ENCODE peak calls at places on chromosomes 4 and X, in five cellular contexts. F, B, U, D and E are unnamed samples.

GRCh38 chrX:129996120-129996519 is 13.7 kb downstream of the BCORL1 start:
- DNase-seq in F (no peak), B (peak; percentile 54), D (peak; percentile 79), U (no peak), E (peak; percentile 29)

GRCh38 chr4:113707013-113707412 is 54.5 kb downstream of the CAMK2D start:
- DNase-seq in U (no peak), F (no peak), B (peak; percentile 67), D (peak; percentile 74), E (no peak)

GRCh38 chr4:6011686-6012085 is 6.5 kb downstream of the C4orf50 start:
- DNase-seq in D (no peak), B (no peak), U (no peak), F (no peak), E (no peak)

GRCh38 chr4:80138556-80139538 is 58.5 kb upstream of the PRDM8 start:
- DNase-seq in B (peak; percentile 74), F (no peak), D (peak; percentile 78), U (peak; percentile 79), E (peak; percentile 30)

GRCh38 chrX:131235768-131236167 is 53.3 kb downstream of the IGSF1 start:
- DNase-seq in U (no peak), B (no peak), D (no peak), F (no peak), E (no peak)

GRCh38 chr4:17817027-17817426 is 6.2 kb downstream of the NCAPG start:
- DNase-seq in D (peak; percentile 80), U (no peak), B (peak; percentile 69), F (no peak), E (peak; percentile 40)

GRCh38 chr4:46444318-46444717 is 54.4 kb upstream of the GABRA2 start:
- DNase-seq in U (no peak), B (no peak), D (no peak), F (no peak), E (no peak)

GRCh38 chrX:19581786-19582185 is 66.5 kb upstream of the MAP3K15 start:
- DNase-seq in F (no peak), U (no peak), D (no peak), B (no peak), E (no peak)

GRCh38 chrX:147912093-147912801 is 528 bp downstream of the FMR1 start:
- DNase-seq in D (peak; percentile 57), B (peak; percentile 46), U (peak; percentile 36), F (no peak), E (no peak)

GRCh38 chr4:190020790-190021717 is 6.0 kb downstream of the FRG2 start:
- DNase-seq in U (peak; percentile 40), D (peak; percentile 47), B (peak; percentile 14), F (no peak), E (no peak)

GRCh38 chr4:3816256-3816825 is 50.2 kb downstream of the ADRA2C start:
- DNase-seq in F (no peak), B (no peak), D (no peak), U (no peak), E (no peak)

GRCh38 chr4:129968778-129969177 is 872.8 kb downstream of the C4orf33 start:
- DNase-seq in B (no peak), F (no peak), D (no peak), U (no peak), E (no peak)

GRCh38 chrX:42246814-42247213 is 323.5 kb upstream of the CASK start:
- DNase-seq in B (peak; percentile 4), F (no peak), D (no peak), U (no peak), E (no peak)

GRCh38 chrX:10175317-10175871 is 18.6 kb downstream of the CLCN4 start:
- DNase-seq in D (peak; percentile 68), F (no peak), B (peak; percentile 82), U (no peak), E (no peak)

GRCh38 chrX:116384406-116384805 is 52.0 kb upstream of the SLC6A14 start:
- DNase-seq in D (no peak), B (no peak), F (no peak), U (no peak), E (no peak)

GRCh38 chrX:153609917-153610833 is 11.2 kb upstream of the CCNQ start:
- DNase-seq in B (peak; percentile 59), D (peak; percentile 91), F (peak; percentile 9), U (peak; percentile 81), E (no peak)

GRCh38 chrX:41332988-41333743 is 796 bp upstream of the DDX3X start:
- DNase-seq in U (peak; percentile 90), F (peak; percentile 55), B (peak; percentile 85), D (peak; percentile 88), E (peak; percentile 52)

GRCh38 chrX:14717949-14718348 is 154.9 kb downstream of the FANCB start:
- DNase-seq in F (no peak), U (no peak), B (no peak), D (no peak), E (no peak)

GRCh38 chrX:14712096-14712495 is 160.8 kb downstream of the FANCB start:
- DNase-seq in D (peak; percentile 5), B (no peak), U (no peak), F (no peak), E (peak; percentile 2)
- TF ChIP-seq CTCF in D (no peak), B (no peak), U (no peak), F (no peak), E (peak; percentile 6)

GRCh38 chr4:139878050-139878449 is 212.4 kb downstream of the MGST2 start:
- DNase-seq in F (no peak), B (no peak), U (no peak), D (no peak), E (no peak)
- TF ChIP-seq CTCF in F (no peak), B (no peak), U (no peak), D (no peak), E (no peak)

GRCh38 chr4:184937030-184937710 is 81.1 kb upstream of the HELT start:
- DNase-seq in U (no peak), D (no peak), B (no peak), F (no peak), E (no peak)
- TF ChIP-seq CTCF in U (no peak), D (no peak), B (no peak), F (no peak), E (no peak)

DNA sequence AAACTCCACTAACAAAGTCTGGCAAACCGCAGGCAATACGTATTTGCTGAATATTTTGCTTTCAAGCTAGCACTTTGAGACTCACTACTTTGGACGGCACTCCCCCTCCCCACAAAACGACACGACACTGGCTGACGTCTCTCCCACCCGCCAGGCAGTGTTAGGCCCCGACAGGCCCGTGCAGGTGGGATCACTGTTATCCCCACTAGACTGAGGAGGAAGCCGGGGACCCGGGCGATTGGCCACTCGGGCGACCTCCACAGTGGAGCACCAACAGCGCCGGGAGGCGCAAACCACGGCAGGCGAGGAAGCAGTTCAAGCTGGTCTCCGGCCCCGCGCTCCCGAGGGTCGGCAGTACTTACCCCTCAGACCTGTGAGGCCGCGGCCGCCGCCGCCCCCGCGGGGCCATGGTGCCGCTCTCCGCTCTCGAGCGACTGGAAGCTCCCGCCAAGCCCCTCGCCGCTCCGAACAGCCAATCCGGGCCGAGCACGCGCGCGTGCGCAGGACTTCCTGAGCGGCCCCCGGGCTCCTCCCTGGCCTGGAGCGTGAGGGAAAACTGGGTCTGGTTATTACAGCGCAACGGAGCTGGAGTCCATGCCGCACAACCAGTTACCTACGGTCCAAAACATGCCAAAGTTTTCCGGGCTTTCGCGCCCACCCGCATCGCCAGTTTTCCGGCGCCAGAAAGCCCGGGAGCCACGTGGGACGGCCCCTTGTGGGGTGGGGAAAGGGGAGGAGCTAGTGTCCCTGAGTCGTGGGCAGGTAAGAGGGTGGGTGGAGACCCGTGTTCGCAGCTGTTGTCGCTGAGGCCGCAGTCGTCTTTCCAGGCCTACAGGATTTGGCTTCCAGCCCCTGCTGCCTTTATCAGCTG is at the start of gene CENPU:
- DNase-seq in U (peak; percentile 96), D (peak; percentile 99), F (peak; percentile 85), B (peak; percentile 99), E (peak; percentile 97)
- TF ChIP-seq CTCF in U (no peak), D (no peak), F (no peak), B (no peak), E (no peak)